ENCODE peak calls at places on chromosomes 12 and 14, in six cellular contexts. I, Q, D, S, B and Y are unnamed samples.

GRCh38 chr14:52755607-52756316 is 25.8 kb downstream of the STYX start:
- DNase-seq in I (no peak), Q (no peak), D (no peak), S (no peak), B (no peak), Y (no peak)

GRCh38 chr12:48717252-48717695 is 767 bp upstream of the CCNT1 start:
- DNase-seq in I (no peak), Q (peak), D (peak), S (peak), B (no peak), Y (peak)

GRCh38 chr12:122021822-122022392 is at the start of gene BCL7A:
- DNase-seq in I (no peak), Q (peak), D (peak), S (peak), B (peak), Y (peak)

GRCh38 chr14:68937790-68938514 is 41.1 kb downstream of the ACTN1 start:
- DNase-seq in I (no peak), Q (no peak), D (no peak), S (peak), B (peak), Y (no peak)

GRCh38 chr12:75660805-75661404 is 149.5 kb upstream of the KRR1 start:
- DNase-seq in I (no peak), Q (no peak), D (peak), S (no peak), B (no peak), Y (peak)

GRCh38 chr12:81819991-81820633 is 61.0 kb upstream of the PPFIA2 start:
- DNase-seq in I (no peak), Q (no peak), D (no peak), S (no peak), B (no peak), Y (peak)

GRCh38 chr12:122790393-122791075 is 16.2 kb downstream of the CCDC62 start:
- DNase-seq in I (no peak), Q (no peak), D (peak), S (peak), B (peak), Y (peak)

GRCh38 chr12:56988207-56988739 is 18.1 kb downstream of the ZBTB39 start:
- DNase-seq in I (no peak), Q (no peak), D (no peak), S (peak), B (peak), Y (peak)

GRCh38 chr12:32331133-32331532 is 68.2 kb upstream of the FGD4 start:
- DNase-seq in I (no peak), Q (no peak), D (peak), S (peak), B (no peak), Y (peak)

GRCh38 chr12:100141666-100141997 is 1.0 kb downstream of the BLTP3B start:
- DNase-seq in I (no peak), Q (no peak), D (peak), S (peak), B (no peak), Y (peak)

GRCh38 chr12:56296207-56296785 is 3.8 kb downstream of the CS start:
- DNase-seq in I (no peak), Q (no peak), D (no peak), S (no peak), B (no peak), Y (no peak)

GRCh38 chr14:105562713-105563346 is 36.4 kb downstream of the TMEM121 start:
- DNase-seq in I (no peak), Q (no peak), D (no peak), S (no peak), B (no peak), Y (no peak)

GRCh38 chr14:81625343-81625742 is 91.7 kb upstream of the SEL1L start:
- DNase-seq in I (no peak), Q (peak), D (no peak), S (peak), B (no peak), Y (no peak)

GRCh38 chr12:110369992-110370391 is 33.5 kb downstream of the ANAPC7 start:
- DNase-seq in I (no peak), Q (no peak), D (no peak), S (no peak), B (no peak), Y (no peak)

GRCh38 chr14:60346706-60347105 is 97.7 kb downstream of the PPM1A start:
- DNase-seq in I (no peak), Q (no peak), D (peak), S (no peak), B (no peak), Y (no peak)

GRCh38 chr12:81296556-81297305 is 218.9 kb downstream of the ACSS3 start:
- DNase-seq in I (no peak), Q (no peak), D (peak), S (no peak), B (no peak), Y (peak)

GRCh38 chr12:6921996-6922935 is 5.5 kb upstream of the ATN1 start:
- DNase-seq in I (no peak), Q (no peak), D (no peak), S (peak), B (no peak), Y (no peak)

GRCh38 chr12:46562625-46563228 is 190.2 kb upstream of the SLC38A2 start:
- DNase-seq in I (no peak), Q (no peak), D (peak), S (peak), B (no peak), Y (peak)

GRCh38 chr14:104931771-104932675 is 7.3 kb downstream of the PLD4 start:
- DNase-seq in I (no peak), Q (no peak), D (no peak), S (no peak), B (peak), Y (no peak)

GRCh38 chr14:53613404-53614253 is 343.0 kb downstream of the BMP4 start:
- DNase-seq in I (no peak), Q (peak), D (peak), S (peak), B (no peak), Y (peak)

GRCh38 chr12:67916266-67916970 is 72.8 kb upstream of the IFNG-AS1 start:
- DNase-seq in I (no peak), Q (no peak), D (peak), S (peak), B (no peak), Y (no peak)

GRCh38 chr12:81257952-81258551 is 180.2 kb downstream of the ACSS3 start:
- DNase-seq in I (no peak), Q (peak), D (peak), S (peak), B (no peak), Y (peak)

GRCh38 chr14:102915292-102916110 is 7.0 kb upstream of the AMN start:
- DNase-seq in I (no peak), Q (no peak), D (no peak), S (no peak), B (no peak), Y (no peak)

GRCh38 chr14:75409425-75410205 is 18.2 kb upstream of the JDP2 start:
- DNase-seq in I (no peak), Q (no peak), D (no peak), S (no peak), B (no peak), Y (no peak)

GRCh38 chr12:101962486-101962885 is 85.1 kb downstream of the DRAM1 start:
- DNase-seq in I (no peak), Q (no peak), D (peak), S (no peak), B (no peak), Y (no peak)

GRCh38 chr12:77584860-77585259 is 245.8 kb upstream of the NAV3 start:
- DNase-seq in I (no peak), Q (no peak), D (no peak), S (no peak), B (no peak), Y (no peak)

GRCh38 chr14:92943855-92944570 is 21.1 kb downstream of the CHGA start:
- DNase-seq in I (no peak), Q (no peak), D (peak), S (no peak), B (no peak), Y (no peak)

GRCh38 chr14:72688990-72689677 is 204.8 kb downstream of the DPF3 start:
- DNase-seq in I (no peak), Q (no peak), D (no peak), S (no peak), B (peak), Y (no peak)

GRCh38 chr12:76032043-76032981 is 736 bp upstream of the PHLDA1 start:
- DNase-seq in I (no peak), Q (no peak), D (peak), S (peak), B (peak), Y (peak)

GRCh38 chr14:77344597-77344996 is 23.8 kb downstream of the GSTZ1 start:
- DNase-seq in I (no peak), Q (no peak), D (peak), S (no peak), B (no peak), Y (no peak)

GRCh38 chr12:56029666-56030293 is 8.9 kb downstream of the IKZF4 start:
- DNase-seq in I (no peak), Q (no peak), D (peak), S (peak), B (peak), Y (peak)

GRCh38 chr12:30533518-30533917 is 162.2 kb downstream of the IPO8 start:
- DNase-seq in I (no peak), Q (no peak), D (peak), S (no peak), B (no peak), Y (no peak)

GRCh38 chr14:20989787-20990600 is at the start of gene METTL17:
- DNase-seq in I (peak), Q (peak), D (peak), S (peak), B (peak), Y (peak)

GRCh38 chr12:2051700-2052625 is 824 bp upstream of the CACNA1C start:
- DNase-seq in I (no peak), Q (no peak), D (no peak), S (no peak), B (no peak), Y (peak)

GRCh38 chr12:10543499-10543898 is 37.8 kb downstream of the EIF2S3B start:
- DNase-seq in I (no peak), Q (no peak), D (no peak), S (no peak), B (no peak), Y (no peak)

GRCh38 chr12:10540776-10541205 is 35.1 kb downstream of the EIF2S3B start:
- DNase-seq in I (no peak), Q (no peak), D (no peak), S (no peak), B (no peak), Y (no peak)

DNA sequence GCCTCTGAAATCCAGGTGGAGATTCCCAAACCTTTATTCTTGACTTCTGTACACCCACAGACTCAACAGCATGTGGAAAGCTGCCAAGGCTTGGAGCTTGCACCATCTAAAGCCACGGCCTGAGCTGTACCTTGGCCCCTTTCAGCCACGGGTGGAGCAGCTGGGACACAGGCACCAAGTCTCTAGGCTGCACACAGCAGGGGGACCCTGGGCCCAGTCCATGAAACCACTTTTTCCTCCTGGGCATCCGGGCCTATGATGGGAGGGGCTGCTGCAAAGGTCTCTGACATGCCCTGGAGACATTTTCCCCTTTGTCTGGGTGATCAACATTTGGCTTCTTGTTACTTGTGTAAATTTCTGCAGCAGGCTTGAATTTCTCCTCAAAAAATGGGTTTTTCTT is 32.0 kb downstream of the EIF2S3B start:
- DNase-seq in I (no peak), Q (no peak), D (no peak), S (no peak), B (no peak), Y (no peak)
- H2BK15ac ChIP-seq in I (no peak), Q (no peak), D (no peak), S (no peak), B (no peak), Y (no peak)

GRCh38 chr14:50783542-50783941 is 47.4 kb downstream of the NIN start:
- DNase-seq in I (no peak), Q (no peak), D (no peak), S (no peak), B (no peak), Y (no peak)

GRCh38 chr14:50786821-50787464 is 44.0 kb downstream of the NIN start:
- DNase-seq in I (no peak), Q (no peak), D (no peak), S (no peak), B (no peak), Y (no peak)

GRCh38 chr14:50780393-50780792 is 50.6 kb downstream of the NIN start:
- DNase-seq in I (no peak), Q (no peak), D (no peak), S (no peak), B (no peak), Y (no peak)

GRCh38 chr14:50785506-50786063 is 45.4 kb downstream of the NIN start:
- DNase-seq in I (no peak), Q (no peak), D (no peak), S (peak), B (no peak), Y (no peak)

DNA sequence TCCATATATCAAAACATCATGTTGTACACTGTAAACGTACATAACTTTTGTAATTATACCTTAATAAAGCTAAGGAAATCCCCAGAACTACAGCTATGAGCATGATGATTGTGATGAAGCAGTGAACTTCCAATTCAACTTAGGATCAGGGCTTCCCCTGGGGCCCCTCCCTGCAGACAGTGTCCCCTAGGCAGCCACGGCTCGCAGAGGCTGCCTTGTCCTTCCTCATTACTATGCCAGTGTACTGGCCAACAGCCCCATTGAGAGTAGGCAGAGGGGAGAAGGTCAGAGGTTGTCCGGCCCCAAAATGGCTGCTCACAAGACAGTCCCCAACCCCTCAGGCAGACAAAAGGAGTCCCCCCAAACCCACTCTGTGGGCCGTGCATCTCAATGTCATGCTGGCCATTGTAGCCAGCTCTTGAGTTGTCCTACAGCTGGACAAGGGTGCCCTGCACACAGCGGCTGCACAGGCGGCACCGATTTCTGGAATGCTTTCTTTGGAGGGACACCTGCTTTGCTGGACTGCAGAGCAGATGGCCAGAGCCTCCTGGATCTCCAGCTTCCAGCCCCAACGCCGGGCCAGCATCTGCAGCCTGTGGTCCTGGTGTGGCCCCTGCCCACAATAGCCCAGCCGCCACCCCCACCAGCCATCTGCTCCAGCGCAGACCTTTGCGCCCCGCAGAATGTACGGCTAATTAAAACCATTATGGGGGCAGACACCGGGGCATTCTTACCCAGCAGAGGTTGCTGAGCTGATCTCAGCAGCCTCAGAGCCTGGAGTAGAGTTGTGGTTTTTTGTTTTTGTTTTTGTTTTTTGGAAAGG is 46.1 kb downstream of the NIN start:
- DNase-seq in I (no peak), Q (no peak), D (no peak), S (no peak), B (no peak), Y (no peak)
- H3K27ac ChIP-seq in I (no peak), Q (peak), D (no peak), S (no peak), B (no peak), Y (no peak)

DNA sequence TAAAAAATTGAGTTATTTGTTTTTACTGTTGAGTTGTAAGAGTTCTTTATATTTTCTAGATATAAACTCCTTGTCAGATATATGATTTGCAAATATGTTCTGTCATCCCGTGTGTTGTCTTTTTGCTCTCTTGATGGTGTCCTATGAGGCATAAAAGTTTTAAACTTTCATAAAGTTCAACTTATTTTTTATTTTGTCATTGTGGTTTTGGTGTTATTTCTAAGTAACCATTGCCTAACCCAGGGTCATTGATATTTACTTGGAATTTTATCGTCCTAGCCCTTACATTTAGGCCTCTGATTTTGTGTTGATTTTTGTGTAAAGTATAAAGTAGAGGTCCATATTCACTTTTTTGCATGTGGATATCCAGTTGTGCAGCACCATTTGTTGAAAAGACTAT is 63.1 kb downstream of the SRGAP1 start:
- DNase-seq in I (no peak), Q (no peak), D (peak), S (no peak), B (no peak), Y (no peak)
- H2BK15ac ChIP-seq in I (no peak), Q (no peak), D (no peak), S (no peak), B (no peak), Y (no peak)

DNA sequence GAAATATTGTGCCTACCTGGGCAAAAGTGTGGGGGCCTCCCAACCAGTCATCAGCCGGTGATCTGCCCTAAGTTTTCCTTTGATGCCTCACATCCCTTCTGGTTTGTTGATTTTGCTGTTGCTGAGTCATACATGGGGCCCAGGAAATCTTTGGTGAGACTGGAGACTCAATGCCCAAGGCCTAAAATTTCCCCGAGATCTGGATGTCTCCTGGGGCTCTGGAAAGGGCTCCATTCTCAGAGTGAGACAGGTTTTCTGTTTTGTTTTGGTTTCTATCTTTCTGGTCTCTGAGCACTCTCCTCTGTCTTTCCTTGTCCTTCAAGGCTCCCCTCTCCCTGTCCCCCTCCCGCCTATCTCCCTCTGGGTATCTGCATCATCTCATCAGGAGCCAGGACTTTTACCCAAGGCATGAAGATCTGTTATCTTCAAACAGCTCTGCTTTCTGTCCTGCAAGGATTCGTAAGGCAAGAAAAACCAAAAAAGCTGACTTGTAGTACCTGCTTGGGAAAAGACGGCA is 152.8 kb upstream of the MAX start:
- DNase-seq in I (no peak), Q (no peak), D (peak), S (peak), B (no peak), Y (peak)
- H3K27ac ChIP-seq in I (no peak), Q (no peak), D (peak), S (peak), B (no peak), Y (peak)

DNA sequence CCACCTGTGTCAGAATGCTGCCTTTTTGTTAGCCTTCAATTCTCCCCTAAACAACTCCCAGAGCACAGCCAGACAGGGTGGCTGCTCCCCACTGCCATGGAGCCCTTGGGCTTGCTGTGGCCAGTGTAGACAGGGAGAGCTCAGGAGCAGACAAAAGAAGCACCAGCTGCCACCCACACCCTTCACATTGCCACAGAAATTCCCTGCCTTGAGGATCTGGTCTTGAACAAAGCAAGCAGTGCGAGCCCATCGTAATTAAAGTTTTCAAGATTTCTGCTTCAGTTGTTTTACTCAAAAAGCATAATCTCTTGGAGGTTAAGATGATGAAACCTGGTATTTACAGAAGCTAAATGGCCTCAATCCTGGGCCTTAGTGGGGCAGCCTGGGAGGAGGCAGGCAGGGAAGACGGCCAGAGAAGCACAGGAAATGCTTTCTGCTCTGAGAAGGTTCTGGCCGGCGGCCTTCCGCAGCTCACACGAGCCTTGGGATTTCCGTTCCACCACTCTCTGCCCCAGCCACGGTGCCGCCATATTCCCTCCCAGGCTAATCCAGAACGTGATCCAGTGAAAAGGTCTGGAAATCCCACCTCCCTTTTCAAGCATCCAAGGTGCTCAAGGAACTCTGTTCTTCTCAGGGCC is 535.2 kb downstream of the BCL11B start:
- DNase-seq in I (no peak), Q (peak), D (no peak), S (no peak), B (no peak), Y (no peak)
- H2BK15ac ChIP-seq in I (no peak), Q (no peak), D (no peak), S (no peak), B (no peak), Y (no peak)